ENCODE peak calls at places on chromosomes 6 and 20, in eight cellular contexts. H is progenitor cell of endocrine pancreas, Y is adrenal gland, O is foreskin fibroblast, T is MCF 10A, F is psoas muscle, L is natural killer cell, X is fibroblast of mammary gland. N is an unnamed sample.

GRCh38 chr6:157804448-157805327 is 18.4 kb upstream of the SNX9 start:
- DNase-seq in H (no peak), Y (no peak), O (no peak), T (no peak), F (no peak), L (no peak), X (peak), N (no peak)

GRCh38 chr20:62670998-62671397 is 28.7 kb downstream of the SLCO4A1 start:
- DNase-seq in H (no peak), Y (no peak), O (no peak), T (no peak), F (no peak), L (no peak), X (no peak), N (no peak)

GRCh38 chr20:34922654-34923381 is 32.8 kb downstream of the GSS start:
- DNase-seq in H (no peak), Y (peak), O (peak), T (peak), F (no peak), L (no peak), X (peak), N (no peak)

GRCh38 chr20:62368629-62369507 is 1.8 kb upstream of the LAMA5 start:
- DNase-seq in H (peak), Y (peak), O (peak), T (peak), F (peak), L (no peak), X (peak), N (no peak)

GRCh38 chr6:142874676-142875075 is 70.3 kb downstream of the HIVEP2 start:
- DNase-seq in H (no peak), Y (no peak), O (no peak), T (no peak), F (no peak), L (no peak), X (no peak), N (no peak)

GRCh38 chr6:45643136-45643535 is 265.4 kb upstream of the SUPT3H start:
- DNase-seq in H (no peak), Y (no peak), O (no peak), T (no peak), F (no peak), L (no peak), X (no peak), N (no peak)

GRCh38 chr20:56943946-56944345 is 314.8 kb downstream of the TFAP2C start:
- DNase-seq in H (no peak), Y (no peak), O (no peak), T (no peak), F (no peak), L (no peak), X (no peak), N (no peak)

GRCh38 chr6:6332240-6332639 is 11.8 kb upstream of the F13A1 start:
- DNase-seq in H (no peak), Y (no peak), O (no peak), T (no peak), F (no peak), L (no peak), X (no peak), N (no peak)

GRCh38 chr6:87660226-87660886 is 41.7 kb downstream of the AKIRIN2 start:
- DNase-seq in H (no peak), Y (peak), O (peak), T (peak), F (peak), L (no peak), X (peak), N (no peak)

GRCh38 chr6:118283759-118284158 is 264.3 kb upstream of the PLN start:
- DNase-seq in H (peak), Y (peak), O (peak), T (peak), F (no peak), L (no peak), X (peak), N (no peak)

GRCh38 chr20:13464702-13465101 is 174.0 kb downstream of the TASP1 start:
- DNase-seq in H (no peak), Y (no peak), O (peak), T (peak), F (no peak), L (no peak), X (peak), N (no peak)

GRCh38 chr20:41587523-41587922 is 30.7 kb downstream of the CHD6 start:
- DNase-seq in H (no peak), Y (no peak), O (no peak), T (no peak), F (no peak), L (no peak), X (no peak), N (no peak)

GRCh38 chr6:169474362-169474761 is 220.7 kb upstream of the THBS2 start:
- DNase-seq in H (no peak), Y (no peak), O (no peak), T (no peak), F (no peak), L (no peak), X (no peak), N (no peak)

GRCh38 chr6:134437376-134437775 is 119.5 kb upstream of the SGK1 start:
- DNase-seq in H (no peak), Y (peak), O (no peak), T (peak), F (no peak), L (no peak), X (peak), N (no peak)

GRCh38 chr6:31580807-31581437 is 1.3 kb downstream of the LTB start:
- DNase-seq in H (peak), Y (peak), O (peak), T (peak), F (peak), L (peak), X (peak), N (peak)

GRCh38 chr20:1964659-1965405 is 29.0 kb downstream of the PDYN start:
- DNase-seq in H (no peak), Y (peak), O (no peak), T (no peak), F (no peak), L (no peak), X (no peak), N (no peak)

GRCh38 chr6:47188588-47189021 is 121.1 kb downstream of the TNFRSF21 start:
- DNase-seq in H (no peak), Y (no peak), O (peak), T (peak), F (no peak), L (no peak), X (peak), N (no peak)

GRCh38 chr20:63423751-63424150 is 48.7 kb downstream of the KCNQ2 start:
- DNase-seq in H (no peak), Y (no peak), O (no peak), T (no peak), F (no peak), L (no peak), X (no peak), N (no peak)

GRCh38 chr20:47501483-47502270 is at the start of gene NCOA3:
- DNase-seq in H (peak), Y (peak), O (peak), T (peak), F (peak), L (peak), X (peak), N (peak)

GRCh38 chr6:81682238-81682795 is 70.2 kb downstream of the TENT5A start:
- DNase-seq in H (no peak), Y (no peak), O (no peak), T (no peak), F (no peak), L (no peak), X (no peak), N (no peak)

GRCh38 chr6:119476554-119476953 is 127.0 kb upstream of the MAN1A1 start:
- DNase-seq in H (no peak), Y (no peak), O (peak), T (no peak), F (no peak), L (no peak), X (peak), N (no peak)

GRCh38 chr20:1373614-1374013 is 19.2 kb downstream of the FKBP1A start:
- DNase-seq in H (no peak), Y (no peak), O (no peak), T (no peak), F (no peak), L (no peak), X (no peak), N (no peak)

GRCh38 chr20:32638848-32639247 is 34.9 kb downstream of the C20orf203 start:
- DNase-seq in H (no peak), Y (peak), O (no peak), T (peak), F (no peak), L (no peak), X (no peak), N (no peak)

GRCh38 chr6:98695076-98695816 is 139.1 kb upstream of the POU3F2 start:
- DNase-seq in H (no peak), Y (no peak), O (no peak), T (no peak), F (no peak), L (no peak), X (no peak), N (no peak)

GRCh38 chr6:159462446-159462845 is 230.6 kb downstream of the SOD2 start:
- DNase-seq in H (no peak), Y (no peak), O (no peak), T (no peak), F (no peak), L (no peak), X (no peak), N (no peak)

GRCh38 chr20:61457725-61458124 is 205.7 kb downstream of the CDH4 start:
- DNase-seq in H (no peak), Y (no peak), O (no peak), T (no peak), F (no peak), L (no peak), X (no peak), N (no peak)

GRCh38 chr20:24965065-24965919 is 16.2 kb downstream of the CST7 start:
- DNase-seq in H (no peak), Y (no peak), O (no peak), T (no peak), F (no peak), L (no peak), X (no peak), N (no peak)

GRCh38 chr6:113318553-113318952 is 538.6 kb upstream of the MARCKS start:
- DNase-seq in H (no peak), Y (no peak), O (no peak), T (no peak), F (no peak), L (no peak), X (no peak), N (no peak)

GRCh38 chr6:150719861-150720260 is 120.2 kb downstream of the PLEKHG1 start:
- DNase-seq in H (no peak), Y (no peak), O (no peak), T (no peak), F (no peak), L (no peak), X (no peak), N (no peak)

GRCh38 chr6:119129148-119129967 is 50.9 kb upstream of the FAM184A start:
- DNase-seq in H (no peak), Y (no peak), O (peak), T (peak), F (no peak), L (no peak), X (peak), N (no peak)

GRCh38 chr6:41642960-41643898 is 5.0 kb downstream of the MDFI start:
- DNase-seq in H (no peak), Y (no peak), O (no peak), T (no peak), F (no peak), L (no peak), X (no peak), N (no peak)

GRCh38 chr6:147063469-147064031 is 140.7 kb upstream of the STXBP5 start:
- DNase-seq in H (no peak), Y (no peak), O (peak), T (peak), F (no peak), L (no peak), X (peak), N (no peak)

GRCh38 chr6:142008016-142008735 is 124.5 kb upstream of the GJE1 start:
- DNase-seq in H (no peak), Y (no peak), O (no peak), T (peak), F (no peak), L (no peak), X (no peak), N (no peak)

GRCh38 chr6:162153991-162154390 is 573.6 kb downstream of the PRKN start:
- DNase-seq in H (no peak), Y (no peak), O (no peak), T (no peak), F (no peak), L (no peak), X (no peak), N (no peak)

GRCh38 chr20:44738779-44739477 is 6.7 kb upstream of the KCNK15 start:
- DNase-seq in H (no peak), Y (peak), O (peak), T (peak), F (no peak), L (no peak), X (peak), N (no peak)

GRCh38 chr6:2360126-2360525 is 114.7 kb upstream of the GMDS start:
- DNase-seq in H (no peak), Y (no peak), O (no peak), T (no peak), F (no peak), L (no peak), X (no peak), N (no peak)

GRCh38 chr20:23225407-23226060 is 125.1 kb upstream of the NXT1 start:
- DNase-seq in H (no peak), Y (peak), O (peak), T (peak), F (peak), L (no peak), X (peak), N (no peak)

GRCh38 chr6:4008324-4009047 is 70.5 kb downstream of the FAM217A start:
- DNase-seq in H (no peak), Y (no peak), O (peak), T (peak), F (no peak), L (no peak), X (peak), N (no peak)
- TF ChIP-seq CTCF in H (peak), Y (peak), O (peak), T (peak), F (peak), L (peak), X (peak), N (peak)

GRCh38 chr20:17935186-17935585 is 33.4 kb downstream of the SNX5 start:
- DNase-seq in H (no peak), Y (no peak), O (no peak), T (no peak), F (no peak), L (no peak), X (peak), N (no peak)

GRCh38 chr20:17931513-17931912 is 37.1 kb downstream of the SNX5 start:
- DNase-seq in H (no peak), Y (no peak), O (no peak), T (no peak), F (no peak), L (no peak), X (no peak), N (no peak)

GRCh38 chr20:17935761-17936160 is 32.8 kb downstream of the SNX5 start:
- DNase-seq in H (no peak), Y (no peak), O (no peak), T (no peak), F (no peak), L (no peak), X (no peak), N (no peak)

GRCh38 chr20:17934141-17934862 is 34.3 kb downstream of the SNX5 start:
- DNase-seq in H (no peak), Y (no peak), O (no peak), T (no peak), F (peak), L (no peak), X (peak), N (no peak)

GRCh38 chr20:17933711-17934110 is 34.9 kb downstream of the SNX5 start:
- DNase-seq in H (no peak), Y (no peak), O (no peak), T (no peak), F (no peak), L (no peak), X (no peak), N (no peak)
- TF ChIP-seq CTCF in H (no peak), Y (no peak), O (no peak), T (no peak), F (no peak), L (no peak), X (no peak), N (no peak)

DNA sequence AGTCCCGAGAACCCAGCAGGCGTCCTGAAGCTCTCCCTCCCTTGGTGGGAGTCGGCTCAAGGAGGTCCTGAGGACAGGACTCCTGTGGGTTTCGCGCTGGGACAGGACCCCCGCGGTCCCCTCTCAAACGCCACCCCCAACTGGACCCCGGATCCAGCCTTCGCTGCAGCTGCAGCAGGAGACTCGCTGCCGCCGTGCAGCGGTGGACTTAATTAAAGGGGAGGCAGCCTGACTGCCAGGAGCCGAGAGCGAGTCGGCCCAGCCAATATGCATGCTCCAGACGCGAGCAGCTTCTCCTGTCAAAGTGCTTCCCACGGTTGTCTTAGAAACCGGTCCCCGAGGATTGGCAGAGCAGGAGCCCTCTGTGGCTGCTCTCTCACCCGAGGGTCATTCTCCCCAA is 580.2 kb upstream of the ZNF337 start:
- DNase-seq in H (no peak), Y (peak), O (peak), T (no peak), F (no peak), L (no peak), X (no peak), N (no peak)
- TF ChIP-seq CTCF in H (no peak), Y (no peak), O (no peak), T (no peak), F (no peak), L (no peak), X (no peak), N (no peak)

DNA sequence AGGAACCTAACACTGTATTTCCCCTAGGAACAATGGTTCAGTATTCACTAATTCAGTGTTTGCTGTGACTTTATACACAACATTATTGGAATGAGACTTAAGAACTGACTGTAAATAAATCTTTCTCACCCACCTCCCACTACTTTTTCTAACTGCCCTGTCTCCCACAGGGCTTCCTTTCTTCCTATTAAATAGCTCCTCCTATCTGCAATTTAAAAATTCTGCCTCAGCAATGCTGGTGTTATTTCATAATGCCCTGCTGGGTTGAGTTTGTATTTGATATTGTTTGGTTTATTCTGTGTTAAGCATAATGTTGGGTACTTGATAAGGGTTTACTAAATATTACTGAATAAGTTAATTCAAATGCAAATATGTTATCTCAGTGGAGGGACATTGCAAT is 573.1 kb upstream of the RNF217 start:
- DNase-seq in H (no peak), Y (no peak), O (no peak), T (peak), F (no peak), L (no peak), X (no peak), N (no peak)
- TF ChIP-seq CTCF in H (no peak), Y (no peak), O (no peak), T (no peak), F (no peak), L (no peak), X (no peak), N (no peak)

GRCh38 chr6:130426078-130426726 is 60.4 kb downstream of the TMEM200A start:
- DNase-seq in H (no peak), Y (no peak), O (peak), T (peak), F (no peak), L (no peak), X (peak), N (no peak)
- TF ChIP-seq CTCF in H (no peak), Y (no peak), O (no peak), T (no peak), F (no peak), L (no peak), X (no peak), N (no peak)

GRCh38 chr6:155406801-155407200 is 48.8 kb downstream of the NOX3 start:
- DNase-seq in H (no peak), Y (no peak), O (no peak), T (no peak), F (no peak), L (no peak), X (no peak), N (no peak)

GRCh38 chr6:155412335-155412734 is 43.3 kb downstream of the NOX3 start:
- DNase-seq in H (no peak), Y (no peak), O (no peak), T (no peak), F (no peak), L (no peak), X (peak), N (no peak)

GRCh38 chr6:155404937-155405336 is 50.7 kb downstream of the NOX3 start:
- DNase-seq in H (no peak), Y (no peak), O (no peak), T (no peak), F (no peak), L (no peak), X (no peak), N (no peak)

GRCh38 chr6:155408231-155408630 is 47.4 kb downstream of the NOX3 start:
- DNase-seq in H (no peak), Y (no peak), O (no peak), T (no peak), F (no peak), L (no peak), X (no peak), N (no peak)

DNA sequence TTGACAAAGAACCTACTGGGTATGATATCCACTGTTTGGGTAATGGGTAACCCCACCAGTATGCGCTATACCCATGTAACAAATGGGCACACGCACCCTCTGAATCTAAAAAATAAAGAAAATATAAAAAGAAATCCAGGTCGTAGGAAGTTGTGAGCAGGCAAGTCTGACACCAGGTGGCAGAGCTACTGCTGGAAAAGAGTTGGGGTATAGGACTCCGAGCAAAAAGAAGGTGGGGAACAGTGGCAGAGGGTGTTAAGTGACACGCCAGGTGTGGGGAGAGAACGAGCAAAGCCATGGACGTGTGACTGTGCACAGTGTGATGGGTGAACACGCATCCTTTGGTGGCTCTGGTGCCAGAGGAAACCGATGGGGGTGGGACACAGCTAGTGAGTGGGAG is 46.7 kb downstream of the NOX3 start:
- DNase-seq in H (no peak), Y (no peak), O (no peak), T (no peak), F (no peak), L (no peak), X (no peak), N (no peak)
- TF ChIP-seq CTCF in H (no peak), Y (no peak), O (no peak), T (no peak), F (no peak), L (no peak), X (no peak), N (no peak)